ENCODE peak calls at places on chromosomes 16 and 17, in seven cellular contexts. H is esophagus muscularis mucosa, P is AG09309, X is Peyer's patch, Q is GM12878, M is HL-60, R is AG04450. Z is an unnamed sample.

GRCh38 chr16:47110939-47111338 is 32.8 kb downstream of the NETO2 start:
- DNase-seq in H (no peak), P (no peak), X (no peak), Q (no peak), M (no peak), R (no peak), Z (peak; percentile 4)

GRCh38 chr16:81174644-81175324 is 63.7 kb upstream of the BCO1 start:
- DNase-seq in H (no peak), P (no peak), X (no peak), Q (no peak), M (no peak), R (peak; percentile 21), Z (no peak)

GRCh38 chr16:64975821-64976220 is 146.0 kb downstream of the CDH11 start:
- DNase-seq in H (no peak), P (no peak), X (no peak), Q (no peak), M (no peak), R (no peak), Z (no peak)

GRCh38 chr17:36500745-36501225 is 14.3 kb downstream of the ZNHIT3 start:
- DNase-seq in H (no peak), P (no peak), X (no peak), Q (no peak), M (no peak), R (no peak), Z (no peak)

GRCh38 chr17:63116967-63117366 is 150.9 kb downstream of the TANC2 start:
- DNase-seq in H (no peak), P (no peak), X (no peak), Q (no peak), M (no peak), R (no peak), Z (no peak)

GRCh38 chr17:58328195-58329034 is at the start of gene TSPOAP1:
- DNase-seq in H (no peak), P (no peak), X (peak; percentile 87), Q (peak; percentile 95), M (peak; percentile 88), R (no peak), Z (no peak)

GRCh38 chr16:78926723-78927200 is 673.8 kb downstream of the MAF start:
- DNase-seq in H (no peak), P (no peak), X (no peak), Q (no peak), M (no peak), R (no peak), Z (no peak)

GRCh38 chr17:35373532-35373983 is at the start of gene SLFN11:
- DNase-seq in H (peak; percentile 96), P (peak; percentile 94), X (peak; percentile 94), Q (peak; percentile 30), M (peak; percentile 92), R (peak; percentile 93), Z (no peak)

GRCh38 chr17:78419970-78420820 is 41.7 kb downstream of the PGS1 start:
- DNase-seq in H (no peak), P (no peak), X (peak; percentile 50), Q (no peak), M (no peak), R (no peak), Z (no peak)

DNA sequence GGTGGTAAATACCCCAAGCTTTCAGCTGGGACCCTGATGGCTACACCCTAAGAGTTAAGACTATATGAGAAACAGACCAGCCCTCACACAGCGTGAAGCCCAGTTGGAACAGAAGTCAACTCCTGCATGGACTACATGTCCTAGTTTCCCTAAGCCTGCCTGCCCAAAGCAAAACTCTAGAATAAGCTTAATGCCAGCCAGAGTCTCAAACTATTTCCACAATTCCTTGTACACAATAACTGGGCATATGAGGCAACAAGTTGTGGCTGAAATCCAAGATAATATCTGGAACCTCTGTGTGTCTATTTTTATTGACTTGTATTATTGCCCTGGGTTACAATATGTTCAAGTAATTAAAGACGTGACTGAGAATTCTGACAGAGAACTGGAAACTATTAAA is 19.4 kb downstream of the MYH10 start:
- DNase-seq in H (no peak), P (peak; percentile 39), X (no peak), Q (no peak), M (no peak), R (no peak), Z (no peak)
- H3K4me3 ChIP-seq in H (peak overlapping the region; percentile 32), P (no peak overlapping the region), X (no peak overlapping the region), Q (no peak overlapping the region), M (no peak overlapping the region), R (no peak overlapping the region), Z (no peak overlapping the region)

GRCh38 chr16:73052441-73053030 is 4.6 kb upstream of the ZFHX3 start:
- DNase-seq in H (no peak), P (no peak), X (no peak), Q (no peak), M (no peak), R (no peak), Z (no peak)
- H3K4me3 ChIP-seq in H (no peak overlapping the region), P (no peak overlapping the region), X (no peak overlapping the region), Q (no peak overlapping the region), M (no peak overlapping the region), R (peak overlapping the region; percentile 37), Z (no peak overlapping the region)

GRCh38 chr16:4682084-4682581 is 11.2 kb upstream of the NUDT16L1 start:
- DNase-seq in H (no peak), P (no peak), X (no peak), Q (no peak), M (peak; percentile 23), R (no peak), Z (no peak)

GRCh38 chr16:4679854-4680636 is 13.3 kb upstream of the NUDT16L1 start:
- DNase-seq in H (no peak), P (no peak), X (peak; percentile 81), Q (no peak), M (peak; percentile 98), R (peak; percentile 36), Z (no peak)

GRCh38 chr16:4681471-4682083 is 11.8 kb upstream of the NUDT16L1 start:
- DNase-seq in H (no peak), P (no peak), X (no peak), Q (no peak), M (no peak), R (no peak), Z (no peak)

GRCh38 chr16:4679156-4679853 is 14.1 kb upstream of the NUDT16L1 start:
- DNase-seq in H (no peak), P (no peak), X (peak; percentile 79), Q (no peak), M (no peak), R (no peak), Z (no peak)

GRCh38 chr16:4680673-4681470 is 12.5 kb upstream of the NUDT16L1 start:
- DNase-seq in H (no peak), P (no peak), X (no peak), Q (no peak), M (peak; percentile 29), R (no peak), Z (no peak)
- H3K4me3 ChIP-seq in H (peak overlapping the region; percentile 32), P (no peak overlapping the region), X (no peak overlapping the region), Q (no peak overlapping the region), M (peak overlapping the region; percentile 33), R (peak overlapping the region; percentile 36), Z (no peak overlapping the region)

DNA sequence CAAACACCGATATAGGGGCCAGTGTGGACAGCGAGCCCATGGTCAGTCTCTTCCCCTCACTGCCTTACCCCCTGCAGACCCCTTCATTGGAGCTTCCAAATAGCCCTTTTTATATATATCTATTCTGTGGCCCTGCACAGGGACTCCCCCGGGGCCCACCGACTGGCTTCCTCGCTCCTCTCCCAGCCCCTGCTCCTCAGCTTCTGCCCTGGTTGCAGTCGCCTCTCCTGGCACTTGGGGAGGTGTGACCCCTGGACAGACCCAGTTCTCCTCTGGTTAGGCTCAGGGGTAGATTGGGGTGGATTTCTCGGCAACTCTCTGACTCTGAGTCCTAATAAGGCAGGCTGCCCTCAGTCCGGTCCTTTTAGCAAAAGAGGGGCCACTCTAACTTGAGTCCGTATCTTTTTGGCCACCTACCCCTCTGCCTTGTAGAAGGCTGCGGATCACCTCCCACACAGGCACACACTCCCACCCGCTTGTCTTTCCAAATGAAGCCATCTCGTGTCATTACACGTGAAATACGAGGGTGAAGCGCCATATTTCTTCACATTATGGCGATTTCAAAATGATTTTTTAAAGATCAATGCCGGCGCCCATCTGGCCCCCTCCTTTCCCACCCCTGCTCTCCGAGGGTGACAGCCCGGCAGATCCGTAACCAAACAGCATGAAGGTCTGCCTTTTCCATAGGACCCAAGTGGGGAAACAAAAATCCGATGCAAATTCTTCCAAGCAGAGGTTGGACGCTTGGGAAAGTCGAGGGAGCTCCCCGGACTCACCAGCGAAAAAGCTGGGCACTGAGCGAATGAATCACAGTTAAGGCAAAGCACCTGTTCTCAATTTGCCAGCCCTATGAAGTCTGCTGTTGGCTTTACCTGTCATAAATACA is 1.7 kb upstream of the HOXB9 start:
- DNase-seq in H (no peak), P (no peak), X (no peak), Q (no peak), M (no peak), R (no peak), Z (no peak)
- H3K4me3 ChIP-seq in H (no peak overlapping the region), P (no peak overlapping the region), X (no peak overlapping the region), Q (no peak overlapping the region), M (no peak overlapping the region), R (no peak overlapping the region), Z (no peak overlapping the region)

DNA sequence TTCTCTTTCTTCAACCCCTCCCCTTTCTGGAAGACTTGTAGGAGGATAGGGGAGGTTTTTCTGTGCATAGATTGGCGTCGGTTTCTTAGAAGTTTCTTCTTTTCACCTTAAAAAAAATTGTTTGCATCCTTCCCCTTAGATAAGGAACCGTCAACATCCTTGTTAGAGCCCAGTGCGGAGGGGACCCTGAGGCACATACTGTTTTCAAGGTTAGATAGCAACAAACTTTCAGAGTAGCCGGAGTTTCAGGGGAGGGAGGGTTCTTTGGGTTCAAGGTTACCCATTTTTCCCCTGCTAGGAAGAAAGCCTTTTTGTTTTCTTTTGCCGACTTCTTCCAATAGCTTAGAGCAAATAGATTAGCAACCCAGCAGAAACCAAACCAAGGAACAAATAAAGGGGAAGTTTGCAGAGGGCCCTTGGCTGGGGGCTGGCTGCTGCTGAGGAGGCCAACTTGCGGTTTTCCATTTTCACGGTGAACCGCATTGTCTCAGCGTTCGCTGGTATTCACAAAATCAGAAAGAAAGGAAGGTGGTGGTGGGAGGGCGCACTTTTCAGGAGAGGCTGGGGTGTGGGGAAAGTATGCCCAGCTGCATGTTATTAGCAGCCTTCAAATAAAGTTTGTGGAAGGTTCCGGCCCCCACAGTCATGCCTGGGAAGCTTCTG is 28.8 kb downstream of the MSI2 start:
- DNase-seq in H (no peak), P (no peak), X (peak; percentile 71), Q (peak; percentile 50), M (peak; percentile 90), R (no peak), Z (peak; percentile 20)
- H3K4me3 ChIP-seq in H (no peak overlapping the region), P (no peak overlapping the region), X (peak overlapping the region; percentile 12), Q (peak overlapping the region; percentile 62), M (no peak overlapping the region), R (no peak overlapping the region), Z (no peak overlapping the region)

GRCh38 chr16:68644303-68644702 is 807 bp upstream of the CDH3 start:
- DNase-seq in H (no peak), P (no peak), X (no peak), Q (no peak), M (no peak), R (no peak), Z (no peak)

GRCh38 chr16:68642047-68642435 is 3.1 kb upstream of the CDH3 start:
- DNase-seq in H (no peak), P (no peak), X (no peak), Q (no peak), M (no peak), R (no peak), Z (no peak)

GRCh38 chr16:68643847-68644246 is 1.3 kb upstream of the CDH3 start:
- DNase-seq in H (no peak), P (no peak), X (no peak), Q (no peak), M (no peak), R (no peak), Z (no peak)

GRCh38 chr16:68642436-68643064 is 2.6 kb upstream of the CDH3 start:
- DNase-seq in H (no peak), P (no peak), X (no peak), Q (no peak), M (no peak), R (no peak), Z (no peak)

GRCh38 chr16:68643227-68643626 is 1.9 kb upstream of the CDH3 start:
- DNase-seq in H (no peak), P (no peak), X (no peak), Q (no peak), M (no peak), R (no peak), Z (no peak)
- H3K4me3 ChIP-seq in H (no peak overlapping the region), P (no peak overlapping the region), X (no peak overlapping the region), Q (no peak overlapping the region), M (no peak overlapping the region), R (no peak overlapping the region), Z (no peak overlapping the region)